ENCODE peak calls at places on chromosome 4, in four cellular contexts. Y, N, T and E are unnamed samples.

GRCh38 chr4:181970356-181970755 is 272.8 kb upstream of the TENM3 start:
- DNase-seq in Y (no peak), T (no peak), N (no peak), E (no peak)

GRCh38 chr4:43682551-43682950 is 766.1 kb downstream of the KCTD8 start:
- DNase-seq in T (no peak), Y (no peak), N (no peak), E (no peak)

GRCh38 chr4:13413719-13414437 is 70.3 kb downstream of the RAB28 start:
- DNase-seq in T (no peak), Y (no peak), N (no peak), E (no peak)

GRCh38 chr4:37825943-37826281 is 574 bp upstream of the PGM2 start:
- DNase-seq in T (no peak), Y (no peak), N (no peak), E (peak; percentile 12)

GRCh38 chr4:185738038-185738552 is 73.9 kb downstream of the SORBS2 start:
- DNase-seq in T (no peak), Y (no peak), N (no peak), E (no peak)

GRCh38 chr4:41882622-41883347 is 52.4 kb upstream of the TMEM33 start:
- DNase-seq in Y (peak; percentile 77), N (peak; percentile 60), T (no peak), E (peak; percentile 72)

GRCh38 chr4:6201580-6202091 is 1.3 kb upstream of the JAKMIP1 start:
- DNase-seq in N (no peak), Y (no peak), T (no peak), E (no peak)

GRCh38 chr4:112515278-112516075 is 503 bp downstream of the NEUROG2 start:
- DNase-seq in N (peak; percentile 57), Y (peak; percentile 41), T (no peak), E (peak; percentile 59)

GRCh38 chr4:108466936-108467902 is 153.2 kb upstream of the RPL34 start:
- DNase-seq in N (no peak), Y (no peak), T (no peak), E (no peak)

GRCh38 chr4:71011451-71011850 is 18.0 kb downstream of the DCK start:
- DNase-seq in N (no peak), Y (no peak), T (no peak), E (no peak)

GRCh38 chr4:99885063-99885664 is 9.1 kb downstream of the LAMTOR3 start:
- DNase-seq in N (no peak), Y (peak; percentile 27), T (peak; percentile 21), E (peak; percentile 19)

GRCh38 chr4:122450847-122451246 is 5.7 kb downstream of the IL2 start:
- DNase-seq in Y (no peak), T (peak; percentile 1), N (peak; percentile 54), E (peak; percentile 35)

GRCh38 chr4:20251796-20252655 is at the start of gene SLIT2:
- DNase-seq in T (peak; percentile 47), Y (peak; percentile 53), N (peak; percentile 85), E (peak; percentile 89)

GRCh38 chr4:9409793-9410192 is 34.4 kb upstream of the DEFB131A start:
- DNase-seq in T (no peak), Y (no peak), N (no peak), E (no peak)

GRCh38 chr4:152348670-152349069 is 187.2 kb downstream of the FBXW7 start:
- DNase-seq in N (no peak), T (no peak), Y (no peak), E (no peak)

GRCh38 chr4:21728231-21728758 is 220.3 kb downstream of the KCNIP4 start:
- DNase-seq in T (no peak), N (no peak), Y (no peak), E (no peak)

GRCh38 chr4:71607780-71608673 is 175.9 kb downstream of the GC start:
- DNase-seq in T (peak; percentile 70), N (no peak), Y (no peak), E (no peak)

GRCh38 chr4:76996445-76996844 is 46.9 kb downstream of the SEPTIN11 start:
- DNase-seq in Y (no peak), N (no peak), T (no peak), E (no peak)

GRCh38 chr4:162839814-162840213 is 326.9 kb downstream of the NAF1 start:
- DNase-seq in T (peak; percentile 3), Y (no peak), N (peak; percentile 45), E (peak; percentile 17)

GRCh38 chr4:147088141-147088540 is 142.5 kb upstream of the TTC29 start:
- DNase-seq in Y (no peak), T (no peak), N (no peak), E (no peak)

GRCh38 chr4:106365613-106366012 is 3.0 kb downstream of the GIMD1 start:
- DNase-seq in N (no peak), Y (no peak), T (peak; percentile 89), E (no peak)

GRCh38 chr4:85776579-85776978 is 301.6 kb downstream of the ARHGAP24 start:
- DNase-seq in Y (no peak), T (no peak), N (no peak), E (no peak)

GRCh38 chr4:124018383-124019317 is 622.1 kb downstream of the SPRY1 start:
- DNase-seq in Y (no peak), N (no peak), T (peak; percentile 12), E (peak; percentile 19)

GRCh38 chr4:151896880-151897279 is 136.1 kb upstream of the GATB start:
- DNase-seq in Y (no peak), T (no peak), N (no peak), E (no peak)

GRCh38 chr4:2287594-2287915 is 25.6 kb upstream of the MXD4 start:
- DNase-seq in Y (no peak), N (no peak), T (no peak), E (no peak)

GRCh38 chr4:113300384-113301011 is 251.0 kb downstream of the ANK2 start:
- DNase-seq in T (peak; percentile 4), Y (no peak), N (no peak), E (no peak)

GRCh38 chr4:96326846-96327245 is 487.0 kb downstream of the PDHA2 start:
- DNase-seq in T (no peak), N (no peak), Y (no peak), E (no peak)

GRCh38 chr4:184762100-184762499 is 28.2 kb upstream of the CENPU start:
- DNase-seq in N (no peak), T (no peak), Y (no peak), E (no peak)

GRCh38 chr4:1207157-1207470 is 34.7 kb upstream of the SPON2 start:
- DNase-seq in Y (no peak), N (peak; percentile 8), T (no peak), E (no peak)

GRCh38 chr4:153987291-153987690 is 198.4 kb upstream of the SFRP2 start:
- DNase-seq in N (no peak), T (no peak), Y (no peak), E (no peak)

GRCh38 chr4:6121941-6122340 is 78.4 kb downstream of the JAKMIP1 start:
- DNase-seq in Y (no peak), N (no peak), T (no peak), E (no peak)

GRCh38 chr4:151744614-151745013 is 16.2 kb downstream of the GATB start:
- DNase-seq in T (peak; percentile 66), Y (peak; percentile 65), N (no peak), E (peak; percentile 18)

DNA sequence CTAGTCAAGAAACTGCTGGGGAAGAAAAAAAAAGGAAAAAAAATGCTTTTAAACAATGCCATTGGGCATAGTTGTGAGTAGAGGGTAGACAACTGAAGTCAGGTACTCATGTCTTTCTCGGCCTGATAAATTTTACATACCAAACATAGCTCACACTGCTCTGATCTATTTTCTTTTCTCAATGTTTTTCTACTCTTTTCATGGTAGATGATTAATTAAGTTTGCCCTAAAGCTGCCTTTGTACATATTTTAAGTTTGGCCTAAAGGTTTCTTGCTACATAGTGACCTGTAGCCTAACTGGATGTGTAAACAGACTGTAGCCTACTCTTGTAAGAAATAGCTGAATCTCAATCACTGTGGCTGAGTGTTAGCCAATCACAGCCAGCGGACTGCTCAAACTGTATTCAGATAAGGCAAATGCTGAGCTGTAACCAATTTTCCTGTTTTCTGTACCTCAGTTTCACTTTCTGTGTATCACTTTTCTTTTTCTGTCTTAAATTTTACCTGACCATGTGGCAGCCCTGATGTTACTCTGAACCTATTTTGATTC is 121.0 kb downstream of the PCDH10 start:
- DNase-seq in T (no peak), Y (no peak), N (no peak), E (no peak)
- TF ChIP-seq ELF4 in T (no peak), Y (no peak), N (no peak), E (no peak)

GRCh38 chr4:73607375-73608026 is 12.7 kb downstream of the RASSF6 start:
- DNase-seq in Y (no peak), N (no peak), T (no peak), E (no peak)
- TF ChIP-seq ELF4 in Y (no peak), N (no peak), T (no peak), E (no peak)

GRCh38 chr4:134622194-134622593 is 420.6 kb upstream of the PABPC4L start:
- DNase-seq in T (no peak), Y (no peak), N (no peak), E (no peak)

GRCh38 chr4:134627386-134627785 is 425.8 kb upstream of the PABPC4L start:
- DNase-seq in N (peak; percentile 28), Y (no peak), T (peak; percentile 7), E (no peak)

GRCh38 chr4:134628074-134628473 is 426.5 kb upstream of the PABPC4L start:
- DNase-seq in Y (no peak), N (no peak), T (no peak), E (no peak)

DNA sequence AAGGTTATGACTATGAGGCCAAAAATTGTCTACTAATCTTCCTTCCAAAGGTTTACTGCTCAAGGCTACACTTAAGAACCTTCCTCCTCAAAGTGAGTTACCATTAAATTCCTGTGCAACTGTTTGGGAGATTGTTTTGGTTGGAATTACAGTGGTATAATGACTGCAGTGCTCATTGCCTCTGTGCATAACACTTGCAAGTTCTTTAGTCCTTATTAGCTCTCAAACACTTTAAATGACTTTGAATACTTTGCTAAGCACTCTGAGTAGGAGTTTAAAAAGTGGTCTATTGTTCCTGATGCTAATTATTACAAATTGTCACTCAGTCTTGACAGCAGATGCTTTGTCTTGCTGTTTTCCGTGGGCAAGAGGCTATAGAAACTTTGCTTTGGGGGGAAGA is 422.8 kb upstream of the PABPC4L start:
- DNase-seq in Y (no peak), T (no peak), N (no peak), E (no peak)
- TF ChIP-seq ELF4 in Y (no peak), T (no peak), N (no peak), E (no peak)

GRCh38 chr4:3376266-3376665 is 65.5 kb upstream of the HGFAC start:
- DNase-seq in Y (no peak), T (no peak), N (no peak), E (no peak)
- TF ChIP-seq ELF4 in Y (no peak), T (no peak), N (no peak), E (no peak)